ENCODE peak calls at places on chromosomes 1 and 21, in seven cellular contexts. X is LNCaP clone FGC; N is PC-3; K is CD8-positive, alpha-beta T cell; S is fibroblast of mammary gland; H is brain microvascular endothelial cell; V is ovary. W is an unnamed sample.

GRCh38 chr1:25197982-25198681 is 34.2 kb downstream of the SYF2 start:
- DNase-seq in X (peak), N (peak), K (no peak), S (no peak), H (no peak), V (no peak), W (no peak)

GRCh38 chr1:48572632-48573258 is 100.7 kb upstream of the SPATA6 start:
- DNase-seq in X (no peak), N (peak), K (no peak), S (peak), H (peak), V (peak), W (peak)

GRCh38 chr1:9164537-9164910 is 35.6 kb upstream of the GPR157 start:
- DNase-seq in X (no peak), N (no peak), K (no peak), S (peak), H (no peak), V (no peak), W (no peak)

GRCh38 chr1:202161151-202162048 is 998 bp upstream of the PTPN7 start:
- DNase-seq in X (no peak), N (no peak), K (no peak), S (no peak), H (no peak), V (no peak), W (no peak)

GRCh38 chr1:154179951-154180687 is 11.8 kb downstream of the TPM3 start:
- DNase-seq in X (no peak), N (no peak), K (no peak), S (no peak), H (no peak), V (no peak), W (no peak)

GRCh38 chr1:29084196-29084521 is 39.5 kb downstream of the TMEM200B start:
- DNase-seq in X (peak), N (no peak), K (no peak), S (no peak), H (no peak), V (no peak), W (no peak)

GRCh38 chr1:206112600-206113301 is 4.4 kb downstream of the AVPR1B start:
- DNase-seq in X (peak), N (no peak), K (no peak), S (no peak), H (no peak), V (no peak), W (no peak)

GRCh38 chr1:9311489-9311888 is 18.8 kb downstream of the SPSB1 start:
- DNase-seq in X (no peak), N (no peak), K (no peak), S (no peak), H (no peak), V (no peak), W (no peak)

GRCh38 chr1:201180901-201181300 is 9.7 kb upstream of the IGFN1 start:
- DNase-seq in X (no peak), N (no peak), K (no peak), S (no peak), H (no peak), V (no peak), W (no peak)

GRCh38 chr1:45205000-45205909 is 1.1 kb downstream of the ZSWIM5 start:
- DNase-seq in X (no peak), N (peak), K (peak), S (no peak), H (peak), V (peak), W (no peak)

GRCh38 chr1:221858758-221859157 is 116.9 kb upstream of the DUSP10 start:
- DNase-seq in X (no peak), N (peak), K (no peak), S (peak), H (peak), V (no peak), W (no peak)

GRCh38 chr1:174556392-174556791 is 108.6 kb downstream of the GPR52 start:
- DNase-seq in X (no peak), N (no peak), K (no peak), S (peak), H (no peak), V (no peak), W (no peak)

GRCh38 chr21:45541221-45542039 is 810 bp downstream of the SLC19A1 start:
- DNase-seq in X (peak), N (peak), K (peak), S (peak), H (no peak), V (peak), W (no peak)

GRCh38 chr1:7984826-7985225 is 23.3 kb downstream of the PARK7 start:
- DNase-seq in X (no peak), N (no peak), K (no peak), S (no peak), H (no peak), V (no peak), W (no peak)

GRCh38 chr1:25068316-25068715 is 138.2 kb upstream of the RUNX3 start:
- DNase-seq in X (no peak), N (no peak), K (no peak), S (no peak), H (no peak), V (no peak), W (no peak)

GRCh38 chr1:228414511-228415211 is 2.0 kb downstream of the TRIM17 start:
- DNase-seq in X (no peak), N (no peak), K (no peak), S (no peak), H (no peak), V (no peak), W (no peak)

GRCh38 chr1:221829327-221830011 is 87.6 kb upstream of the DUSP10 start:
- DNase-seq in X (no peak), N (peak), K (peak), S (peak), H (peak), V (no peak), W (peak)

GRCh38 chr1:88892146-88892877 is 945 bp upstream of the GTF2B start:
- DNase-seq in X (peak), N (peak), K (no peak), S (peak), H (peak), V (no peak), W (no peak)

GRCh38 chr1:154478639-154479038 is 23.4 kb upstream of the TDRD10 start:
- DNase-seq in X (no peak), N (peak), K (no peak), S (peak), H (no peak), V (no peak), W (no peak)

GRCh38 chr1:111812306-111812705 is 56.6 kb downstream of the DDX20 start:
- DNase-seq in X (no peak), N (no peak), K (no peak), S (no peak), H (no peak), V (no peak), W (no peak)

GRCh38 chr21:38925923-38926322 is 120.2 kb downstream of the ETS2 start:
- DNase-seq in X (no peak), N (peak), K (no peak), S (peak), H (peak), V (peak), W (peak)

GRCh38 chr1:153393926-153394325 is 3.1 kb upstream of the S100A8 start:
- DNase-seq in X (no peak), N (no peak), K (no peak), S (no peak), H (no peak), V (no peak), W (no peak)

GRCh38 chr1:50983403-50983802 is 13.4 kb downstream of the CDKN2C start:
- DNase-seq in X (no peak), N (no peak), K (no peak), S (no peak), H (no peak), V (no peak), W (no peak)

GRCh38 chr1:64038965-64039926 is 164.2 kb upstream of the UBE2U start:
- DNase-seq in X (peak), N (peak), K (no peak), S (peak), H (peak), V (no peak), W (peak)

GRCh38 chr1:28830814-28831213 is 18.8 kb downstream of the OPRD1 start:
- DNase-seq in X (no peak), N (no peak), K (no peak), S (no peak), H (no peak), V (no peak), W (no peak)

GRCh38 chr1:39917825-39918224 is 16.1 kb upstream of the MYCL start:
- DNase-seq in X (no peak), N (no peak), K (no peak), S (no peak), H (no peak), V (no peak), W (no peak)

GRCh38 chr21:31665397-31665796 is 5.9 kb downstream of the SOD1 start:
- DNase-seq in X (no peak), N (no peak), K (no peak), S (peak), H (peak), V (no peak), W (no peak)

GRCh38 chr1:214259353-214259982 is 21.5 kb upstream of the SMYD2 start:
- DNase-seq in X (no peak), N (peak), K (no peak), S (peak), H (peak), V (no peak), W (no peak)

GRCh38 chr1:22592919-22593790 is 29.9 kb downstream of the EPHA8 start:
- DNase-seq in X (no peak), N (no peak), K (no peak), S (no peak), H (no peak), V (no peak), W (no peak)

GRCh38 chr1:228953207-228953606 is 217.9 kb downstream of the RHOU start:
- DNase-seq in X (no peak), N (no peak), K (no peak), S (no peak), H (no peak), V (no peak), W (no peak)

GRCh38 chr1:22639286-22639685 is 2.9 kb downstream of the C1QA start:
- DNase-seq in X (no peak), N (no peak), K (no peak), S (peak), H (peak), V (no peak), W (no peak)

GRCh38 chr1:150813028-150813707 is 5.1 kb upstream of the CTSK start:
- DNase-seq in X (peak), N (peak), K (no peak), S (peak), H (peak), V (peak), W (peak)

GRCh38 chr1:43522776-43523480 is 7.8 kb upstream of the PTPRF start:
- DNase-seq in X (no peak), N (peak), K (no peak), S (peak), H (peak), V (no peak), W (no peak)

GRCh38 chr1:40976952-40977690 is 2.4 kb upstream of the CTPS1 start:
- DNase-seq in X (no peak), N (no peak), K (no peak), S (no peak), H (peak), V (no peak), W (no peak)

GRCh38 chr1:82899017-82899416 is 1098.3 kb downstream of the ADGRL2 start:
- DNase-seq in X (no peak), N (no peak), K (no peak), S (no peak), H (no peak), V (no peak), W (no peak)

GRCh38 chr1:166974647-166975345 is 544 bp downstream of the ILDR2 start:
- DNase-seq in X (no peak), N (no peak), K (peak), S (no peak), H (no peak), V (no peak), W (no peak)

GRCh38 chr1:46687095-46687659 is 15.5 kb downstream of the TEX38 start:
- DNase-seq in X (peak), N (peak), K (no peak), S (peak), H (no peak), V (peak), W (peak)

GRCh38 chr1:42788021-42788420 is 3.2 kb downstream of the TMEM269 start:
- DNase-seq in X (no peak), N (no peak), K (no peak), S (no peak), H (no peak), V (no peak), W (no peak)

GRCh38 chr21:35711213-35711612 is 349.1 kb downstream of the SETD4 start:
- DNase-seq in X (no peak), N (no peak), K (no peak), S (no peak), H (no peak), V (no peak), W (no peak)

GRCh38 chr21:35703704-35704103 is 356.6 kb downstream of the SETD4 start:
- DNase-seq in X (no peak), N (no peak), K (no peak), S (no peak), H (no peak), V (no peak), W (no peak)

GRCh38 chr21:35705888-35706287 is 354.4 kb downstream of the SETD4 start:
- DNase-seq in X (no peak), N (no peak), K (no peak), S (no peak), H (no peak), V (no peak), W (no peak)

DNA sequence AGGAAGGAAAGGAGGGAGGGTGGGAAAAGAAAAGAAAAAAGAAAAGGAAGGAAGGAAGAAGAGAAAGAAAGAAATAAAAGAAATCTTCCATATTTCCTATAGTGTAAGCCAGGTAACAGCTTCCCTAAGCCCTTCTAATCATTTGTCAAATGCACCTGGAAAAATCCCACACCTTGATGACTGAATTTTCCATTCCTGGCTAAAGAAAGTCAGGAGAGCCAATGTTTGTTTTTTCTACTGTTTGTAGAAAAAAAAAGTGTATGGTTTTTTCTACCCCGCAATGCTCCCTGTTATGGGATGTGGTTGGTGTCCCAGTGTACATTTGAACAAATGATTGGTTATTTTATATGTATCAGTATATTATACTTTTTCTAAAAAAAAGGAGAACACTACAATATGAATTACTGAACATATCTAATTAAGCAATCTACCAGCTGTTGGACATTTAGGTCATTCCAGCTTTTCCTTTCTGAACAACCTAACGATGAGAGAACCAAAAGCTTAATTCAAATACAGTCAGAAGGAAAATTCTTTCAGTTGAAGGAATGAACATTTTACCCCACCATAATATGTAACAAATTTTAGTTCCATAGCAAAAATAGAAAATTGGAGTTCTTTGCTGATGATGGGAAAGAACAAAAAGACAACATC is 355.0 kb downstream of the SETD4 start:
- DNase-seq in X (no peak), N (no peak), K (no peak), S (no peak), H (no peak), V (no peak), W (no peak)
- H3K4me3 ChIP-seq in X (no peak), N (no peak), K (no peak), S (no peak), H (no peak), V (no peak), W (no peak)

DNA sequence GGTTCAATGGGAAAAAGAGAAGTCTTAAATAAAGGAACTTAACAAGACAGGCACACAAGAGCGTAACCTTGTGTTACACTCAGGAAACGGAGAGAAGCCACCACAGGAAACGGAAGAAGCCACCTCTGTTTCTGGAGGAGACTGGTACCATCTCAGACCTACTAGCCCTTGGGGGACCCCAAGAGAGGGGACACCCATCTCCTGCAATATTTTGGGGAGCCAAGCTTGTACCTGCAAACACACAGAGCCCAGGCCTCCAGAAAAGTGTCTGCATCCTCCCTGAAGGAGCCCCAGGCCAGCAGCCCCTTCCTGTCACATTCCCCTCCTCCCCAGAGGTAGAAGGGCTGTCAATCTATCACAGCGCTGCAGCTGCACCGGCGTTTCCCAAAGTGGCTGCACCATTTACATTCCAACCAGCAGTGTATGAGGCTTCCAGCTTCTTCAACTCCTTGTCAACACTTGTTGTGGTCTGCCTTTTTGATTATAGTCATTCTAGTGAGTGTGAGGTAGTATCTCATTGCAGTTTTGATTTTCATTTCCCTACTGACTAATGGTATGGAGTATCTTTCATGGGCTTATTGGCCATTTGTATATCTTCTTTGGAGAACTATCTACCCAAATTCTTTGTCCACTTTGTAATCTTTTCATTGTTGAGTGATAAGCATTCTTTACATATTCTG is 23.0 kb upstream of the PADI1 start:
- DNase-seq in X (no peak), N (no peak), K (no peak), S (no peak), H (no peak), V (no peak), W (no peak)
- TF ChIP-seq CTCF in X (no peak), N (no peak), K (no peak), S (no peak), H (no peak), V (no peak), W (no peak)

GRCh38 chr1:97209381-97209780 is 487.8 kb downstream of the PTBP2 start:
- DNase-seq in X (no peak), N (no peak), K (no peak), S (peak), H (no peak), V (no peak), W (no peak)
- H3K4me3 ChIP-seq in X (no peak), N (no peak), K (no peak), S (no peak), H (no peak), V (no peak), W (no peak)

GRCh38 chr1:240149488-240150094 is 57.9 kb downstream of the FMN2 start:
- DNase-seq in X (no peak), N (peak), K (no peak), S (peak), H (peak), V (no peak), W (peak)
- TF ChIP-seq CTCF in X (peak), N (peak), K (peak), S (peak), H (peak), V (no peak), W (peak)

W was measured in astrocyte of the cerebellum.